ENCODE peak calls at places on chromosomes 2 and 18, in five cellular contexts. O is adrenal gland, L is cardiac muscle cell, J is K562, P is left lung. F is an unnamed sample.

GRCh38 chr2:119111115-119111975 is 47.2 kb downstream of the C1QL2 start:
- DNase-seq in J (no peak), P (no peak), O (no peak), L (no peak), F (no peak)

GRCh38 chr2:23381498-23381897 is 3.5 kb upstream of the KLHL29 start:
- DNase-seq in L (no peak), J (no peak), P (no peak), O (no peak), F (no peak)

GRCh38 chr2:149422337-149422990 is 92.1 kb downstream of the LYPD6 start:
- DNase-seq in J (no peak), O (no peak), P (no peak), L (peak; percentile 31), F (no peak)

GRCh38 chr2:2646312-2647051 is 315.4 kb upstream of the MYT1L start:
- DNase-seq in L (no peak), J (no peak), P (no peak), O (peak; percentile 9), F (no peak)

GRCh38 chr2:31962757-31963361 is 47.9 kb downstream of the MEMO1 start:
- DNase-seq in J (no peak), O (peak; percentile 65), L (no peak), P (no peak), F (no peak)

GRCh38 chr2:74290466-74291216 is 52.6 kb downstream of the SLC4A5 start:
- DNase-seq in J (no peak), O (no peak), P (no peak), L (no peak), F (no peak)

GRCh38 chr2:62884514-62884913 is 166.1 kb upstream of the OTX1 start:
- DNase-seq in O (no peak), L (peak; percentile 13), P (no peak), J (no peak), F (no peak)

GRCh38 chr2:232540441-232541041 is 1.0 kb downstream of the CHRNG start:
- DNase-seq in P (no peak), O (no peak), L (no peak), J (peak; percentile 14), F (no peak)

GRCh38 chr2:45612741-45613140 is 1.7 kb upstream of the SRBD1 start:
- DNase-seq in O (no peak), L (peak; percentile 73), J (no peak), P (no peak), F (no peak)

GRCh38 chr18:34121157-34121807 is 103.4 kb downstream of the NOL4 start:
- DNase-seq in J (no peak), L (peak; percentile 32), P (no peak), O (no peak), F (no peak)

GRCh38 chr2:176283268-176283667 is 14.0 kb downstream of the MTX2 start:
- DNase-seq in J (no peak), P (no peak), L (peak; percentile 36), O (no peak), F (no peak)

GRCh38 chr2:241272298-241272721 is 43.2 kb downstream of the HDLBP start:
- DNase-seq in J (no peak), L (peak; percentile 34), P (peak; percentile 47), O (peak; percentile 62), F (no peak)

GRCh38 chr2:201807452-201807980 is 1.2 kb downstream of the CDK15 start:
- DNase-seq in J (no peak), P (no peak), L (peak; percentile 62), O (peak; percentile 64), F (no peak)

GRCh38 chr2:106158871-106159270 is 35.2 kb downstream of the UXS1 start:
- DNase-seq in P (no peak), O (no peak), J (no peak), L (no peak), F (no peak)

GRCh38 chr2:55460562-55460961 is 40.9 kb upstream of the CCDC88A start:
- DNase-seq in J (no peak), O (no peak), L (peak; percentile 37), P (no peak), F (no peak)

GRCh38 chr2:119659601-119660342 is 19.2 kb upstream of the TMEM177 start:
- DNase-seq in P (no peak), O (no peak), L (peak; percentile 63), J (peak; percentile 59), F (no peak)

GRCh38 chr2:21034972-21035279 is 8.9 kb downstream of the APOB start:
- DNase-seq in O (no peak), L (no peak), J (no peak), P (no peak), F (no peak)

GRCh38 chr2:150526827-150527226 is 39.4 kb upstream of the RND3 start:
- DNase-seq in O (peak; percentile 65), L (peak; percentile 85), P (no peak), J (no peak), F (no peak)

GRCh38 chr18:54947115-54947514 is 12.1 kb downstream of the CCDC68 start:
- DNase-seq in P (no peak), J (no peak), O (peak; percentile 58), L (peak; percentile 38), F (no peak)

GRCh38 chr2:26605969-26606846 is 35.0 kb downstream of the CIB4 start:
- DNase-seq in J (no peak), O (peak; percentile 93), P (no peak), L (no peak), F (no peak)

GRCh38 chr2:54331095-54331835 is 75.2 kb upstream of the TSPYL6 start:
- DNase-seq in J (no peak), L (no peak), P (no peak), O (peak; percentile 60), F (no peak)

GRCh38 chr2:189835855-189836558 is 51.8 kb downstream of the PMS1 start:
- DNase-seq in J (no peak), O (no peak), L (no peak), P (no peak), F (no peak)

GRCh38 chr2:46471-47345 is at the start of gene FAM110C:
- DNase-seq in O (peak; percentile 87), P (peak; percentile 78), L (peak; percentile 67), J (no peak), F (no peak)

GRCh38 chr18:45441110-45441842 is 174.0 kb upstream of the SLC14A2 start:
- DNase-seq in O (no peak), L (no peak), J (peak; percentile 6), P (no peak), F (no peak)

GRCh38 chr2:26913599-26914285 is 56.7 kb upstream of the MAPRE3 start:
- DNase-seq in P (no peak), J (no peak), O (no peak), L (peak; percentile 22), F (no peak)

GRCh38 chr2:71816815-71817214 is 330.8 kb downstream of the CYP26B1 start:
- DNase-seq in O (no peak), P (no peak), J (no peak), L (peak; percentile 63), F (no peak)

GRCh38 chr2:19216271-19216670 is 142.2 kb downstream of the OSR1 start:
- DNase-seq in J (no peak), P (no peak), L (no peak), O (no peak), F (no peak)

GRCh38 chr18:57989536-57989935 is 54.5 kb upstream of the NEDD4L start:
- DNase-seq in P (no peak), J (no peak), L (no peak), O (no peak), F (no peak)

GRCh38 chr18:48826806-48827205 is 124.0 kb downstream of the SMAD7 start:
- DNase-seq in L (no peak), O (peak; percentile 18), J (no peak), P (peak; percentile 24), F (no peak)

GRCh38 chr2:56671973-56672569 is 488.3 kb downstream of the CCDC85A start:
- DNase-seq in L (peak; percentile 35), P (no peak), J (no peak), O (no peak), F (no peak)

GRCh38 chr2:121202541-121203310 is 82.3 kb downstream of the TFCP2L1 start:
- DNase-seq in P (no peak), J (no peak), O (no peak), L (no peak), F (no peak)

GRCh38 chr2:121201796-121202195 is 83.2 kb downstream of the TFCP2L1 start:
- DNase-seq in L (no peak), J (no peak), P (no peak), O (no peak), F (no peak)

GRCh38 chr2:121209014-121209610 is 75.9 kb downstream of the TFCP2L1 start:
- DNase-seq in J (no peak), L (no peak), O (no peak), P (no peak), F (no peak)

GRCh38 chr2:121207494-121207893 is 77.5 kb downstream of the TFCP2L1 start:
- DNase-seq in J (no peak), P (no peak), L (no peak), O (no peak), F (no peak)

DNA sequence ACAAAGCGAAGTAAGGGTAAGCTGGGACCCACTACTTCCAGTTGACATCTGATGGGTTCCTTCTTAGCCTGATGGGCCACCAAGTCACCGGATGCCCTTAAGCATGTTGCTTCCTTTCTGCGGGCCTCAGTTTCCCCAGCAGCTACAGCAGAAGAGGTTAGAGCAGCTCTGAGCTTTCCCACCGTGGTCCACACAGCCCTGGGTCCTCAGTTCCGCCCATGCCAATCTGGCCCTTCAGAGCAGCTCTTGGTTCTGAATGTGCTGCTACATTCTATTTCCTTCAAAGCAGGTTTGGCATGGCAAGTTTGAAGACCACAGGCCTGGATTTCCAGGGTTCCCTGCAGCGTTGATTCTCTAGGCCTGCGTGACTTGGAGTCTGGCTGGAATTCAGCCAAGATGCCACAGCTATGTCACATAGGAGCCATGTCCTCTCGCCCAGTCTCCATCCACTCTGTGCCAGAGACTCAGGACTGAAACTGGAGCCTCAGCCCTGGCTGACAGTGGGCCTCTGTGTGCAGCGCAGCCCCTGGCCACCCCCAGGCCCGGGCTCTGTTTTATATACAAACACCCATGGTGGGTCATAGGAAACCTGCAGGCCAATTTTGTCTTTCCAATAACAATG is 79.6 kb downstream of the TFCP2L1 start:
- DNase-seq in O (peak; percentile 67), L (no peak), J (peak; percentile 31), P (no peak), F (no peak)
- H3K36me3 ChIP-seq in O (no peaks in the 10 kb centered on the region), L (no peaks in the 10 kb centered on the region), J (no peaks in the 10 kb centered on the region), P (no peaks in the 10 kb centered on the region), F (no peaks in the 10 kb centered on the region)

DNA sequence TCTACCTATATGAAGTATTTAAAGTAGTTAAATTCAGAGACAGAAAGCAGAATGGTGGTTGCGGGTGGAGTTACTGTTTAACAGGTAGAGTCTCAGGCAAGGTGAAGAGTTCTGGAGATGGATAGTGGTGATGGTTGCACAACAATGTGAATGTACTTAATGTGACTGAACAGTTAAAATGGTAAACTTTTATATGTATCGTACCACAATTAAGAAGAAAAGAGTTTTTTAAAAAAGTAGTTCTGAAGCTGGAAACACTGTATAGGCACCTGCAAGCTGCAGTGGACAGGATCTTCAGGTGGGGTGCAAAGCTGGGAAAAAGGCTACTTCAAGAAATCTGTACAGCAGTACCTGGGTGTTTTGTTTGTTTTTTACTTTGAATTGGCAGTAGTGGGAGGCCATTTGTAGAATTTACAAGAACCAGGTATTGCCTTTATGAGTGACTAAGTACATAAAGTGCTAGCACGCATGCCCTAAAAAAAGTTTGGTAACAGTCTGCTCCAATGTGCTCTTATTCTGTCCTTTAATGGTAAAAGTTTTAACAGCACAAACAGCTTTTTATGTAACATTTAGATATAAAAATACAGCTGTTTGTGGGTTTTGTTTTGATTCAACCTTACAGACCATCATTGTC is 17.4 kb downstream of the REV1 start:
- DNase-seq in L (no peak), P (no peak), J (no peak), O (no peak), F (no peak)
- H3K27ac ChIP-seq in L (peak overlapping the region; percentile 38), P (peak overlapping the region; percentile 3), J (peak overlapping the region; percentile 15), O (no peak overlapping the region), F (no peak overlapping the region)

GRCh38 chr18:76920974-76921373 is 98.6 kb downstream of the ZNF236 start:
- DNase-seq in L (no peak), O (no peak), J (no peak), P (no peak), F (no peak)
- H3K36me3 ChIP-seq in L (peaks cover 28% of the 10 kb centered on the region), O (peaks cover 51% of the 10 kb centered on the region), J (peaks cover 41% of the 10 kb centered on the region), P (peaks cover 93% of the 10 kb centered on the region), F (peaks cover 12% of the 10 kb centered on the region)

GRCh38 chr18:11566236-11566965 is 43.0 kb upstream of the SLC35G4 start:
- DNase-seq in O (no peak), P (no peak), J (no peak), L (no peak), F (no peak)
- H3K27ac ChIP-seq in O (no peak overlapping the region), P (no peak overlapping the region), J (no peak overlapping the region), L (no peak overlapping the region), F (no peak overlapping the region)